ENCODE peak calls at places on chromosomes 16 and 17, in nine cellular contexts. J is stimulated activated CD8-positive, alpha-beta memory T cell treated with anti-CD3 and anti-CD28 coated beads, Interleukin-15, amount 100 ng/mL, for 4 hours; K is stimulated activated CD4-positive, alpha-beta T cell treated with anti-CD3 and anti-CD28 coated beads, Interleukin-1b, Interleukin-23, amount 100 ng/mL, for 48 hours; W is CD8-positive, alpha-beta T cell; B is left colon; Q is osteocyte; M is endothelial cell; E is Caco-2; D is NCI-H1436. N is an unnamed sample.

GRCh38 chr17:5545051-5545987 is 39.0 kb downstream of the NLRP1 start:
- DNase-seq in J (no peak), K (no peak), W (no peak), B (no peak), Q (no peak), M (no peak), E (no peak), D (no peak), N (no peak)

GRCh38 chr17:19273731-19274130 is 36.6 kb downstream of the EPN2 start:
- DNase-seq in J (no peak), K (no peak), W (no peak), B (no peak), Q (no peak), M (no peak), E (no peak), D (no peak), N (no peak)

GRCh38 chr16:23196577-23196976 is 14.0 kb downstream of the SCNN1G start:
- DNase-seq in J (no peak), K (no peak), W (no peak), B (no peak), Q (no peak), M (no peak), E (no peak), D (no peak), N (no peak)

GRCh38 chr16:21646721-21647561 is 5.5 kb downstream of the IGSF6 start:
- DNase-seq in J (peak), K (peak), W (peak), B (no peak), Q (no peak), M (no peak), E (no peak), D (no peak), N (no peak)

GRCh38 chr17:74430706-74431567 is 951 bp upstream of the GPRC5C start:
- DNase-seq in J (no peak), K (no peak), W (no peak), B (peak), Q (peak), M (peak), E (peak), D (peak), N (peak)

GRCh38 chr16:9966569-9967157 is 215.6 kb downstream of the GRIN2A start:
- DNase-seq in J (no peak), K (peak), W (no peak), B (no peak), Q (no peak), M (no peak), E (no peak), D (no peak), N (no peak)

GRCh38 chr17:77670125-77670524 is 288.4 kb upstream of the TNRC6C start:
- DNase-seq in J (no peak), K (no peak), W (no peak), B (no peak), Q (no peak), M (no peak), E (no peak), D (no peak), N (no peak)

GRCh38 chr17:30599424-30600061 is 122.3 kb downstream of the GOSR1 start:
- DNase-seq in J (no peak), K (no peak), W (no peak), B (peak), Q (no peak), M (no peak), E (no peak), D (no peak), N (no peak)

GRCh38 chr17:39187152-39187830 is 10.2 kb downstream of the CACNB1 start:
- DNase-seq in J (no peak), K (no peak), W (no peak), B (peak), Q (no peak), M (no peak), E (no peak), D (no peak), N (no peak)

GRCh38 chr16:31488630-31489564 is 6.0 kb downstream of the SLC5A2 start:
- DNase-seq in J (no peak), K (no peak), W (no peak), B (no peak), Q (no peak), M (no peak), E (no peak), D (no peak), N (peak)

GRCh38 chr16:68652659-68653058 is 7.5 kb downstream of the CDH3 start:
- DNase-seq in J (no peak), K (no peak), W (no peak), B (no peak), Q (no peak), M (no peak), E (no peak), D (no peak), N (no peak)

GRCh38 chr16:30430428-30430970 is 669 bp upstream of the DCTPP1 start:
- DNase-seq in J (no peak), K (peak), W (no peak), B (no peak), Q (no peak), M (no peak), E (no peak), D (peak), N (peak)

GRCh38 chr17:1765576-1765975 is 3.7 kb downstream of the SERPINF1 start:
- DNase-seq in J (no peak), K (no peak), W (no peak), B (no peak), Q (no peak), M (no peak), E (no peak), D (no peak), N (no peak)

GRCh38 chr16:8677481-8677880 is 3.1 kb downstream of the ABAT start:
- DNase-seq in J (no peak), K (no peak), W (no peak), B (no peak), Q (no peak), M (no peak), E (no peak), D (no peak), N (no peak)

GRCh38 chr17:39659286-39660010 is 5.7 kb upstream of the TCAP start:
- DNase-seq in J (no peak), K (no peak), W (no peak), B (no peak), Q (no peak), M (no peak), E (no peak), D (no peak), N (no peak)

GRCh38 chr17:1031711-1032110 is 34.8 kb downstream of the TIMM22 start:
- DNase-seq in J (no peak), K (no peak), W (no peak), B (peak), Q (no peak), M (peak), E (no peak), D (no peak), N (no peak)

GRCh38 chr16:75043175-75043937 is 44.5 kb downstream of the ZNRF1 start:
- DNase-seq in J (no peak), K (no peak), W (no peak), B (no peak), Q (no peak), M (no peak), E (no peak), D (no peak), N (no peak)

GRCh38 chr17:58005031-58005727 is 1.9 kb downstream of the SRSF1 start:
- DNase-seq in J (no peak), K (no peak), W (no peak), B (no peak), Q (no peak), M (no peak), E (no peak), D (no peak), N (no peak)

GRCh38 chr16:70407811-70408274 is 31.1 kb downstream of the ST3GAL2 start:
- DNase-seq in J (no peak), K (no peak), W (no peak), B (no peak), Q (no peak), M (no peak), E (no peak), D (no peak), N (no peak)